ENCODE peak calls at places on chromosome 9, in five cellular contexts. One of them, this sample, is unnamed.

GRCh38 chr9:30628915-30629564 is 1755.4 kb upstream of the ACO1 start:
- DNase-seq in mucosa of descending colon: no peak
- DNase-seq in activated B cell treated with CpG ODN at 0.5 μM for 24 hours: no peak
- DNase-seq in foreskin keratinocyte: no peak
- DNase-seq in GM20000: no peak
- DNase-seq in this sample: no peak

GRCh38 chr9:128412120-128412790 is 8.4 kb upstream of the CERCAM start:
- DNase-seq in mucosa of descending colon: peak; percentile 45
- DNase-seq in activated B cell treated with CpG ODN at 0.5 μM for 24 hours: peak; percentile 27
- DNase-seq in foreskin keratinocyte: no peak
- DNase-seq in GM20000: peak; percentile 64
- DNase-seq in this sample: peak; percentile 87

GRCh38 chr9:106980551-106981101 is 117.7 kb downstream of the ZNF462 start:
- DNase-seq in mucosa of descending colon: no peak
- DNase-seq in activated B cell treated with CpG ODN at 0.5 μM for 24 hours: no peak
- DNase-seq in foreskin keratinocyte: no peak
- DNase-seq in GM20000: no peak
- DNase-seq in this sample: no peak

GRCh38 chr9:115035872-115036612 is 81.9 kb downstream of the TNC start:
- DNase-seq in mucosa of descending colon: no peak
- DNase-seq in activated B cell treated with CpG ODN at 0.5 μM for 24 hours: no peak
- DNase-seq in foreskin keratinocyte: peak; percentile 90
- DNase-seq in GM20000: peak; percentile 63
- DNase-seq in this sample: no peak

GRCh38 chr9:72352911-72353388 is 12.1 kb downstream of the ZFAND5 start:
- DNase-seq in mucosa of descending colon: no peak
- DNase-seq in activated B cell treated with CpG ODN at 0.5 μM for 24 hours: no peak
- DNase-seq in foreskin keratinocyte: no peak
- DNase-seq in GM20000: no peak
- DNase-seq in this sample: no peak

GRCh38 chr9:136268318-136268717 is 22.7 kb upstream of the QSOX2 start:
- DNase-seq in mucosa of descending colon: no peak
- DNase-seq in activated B cell treated with CpG ODN at 0.5 μM for 24 hours: no peak
- DNase-seq in foreskin keratinocyte: no peak
- DNase-seq in GM20000: no peak
- DNase-seq in this sample: no peak

GRCh38 chr9:447230-448025 is 232.8 kb downstream of the DOCK8 start:
- DNase-seq in mucosa of descending colon: no peak
- DNase-seq in activated B cell treated with CpG ODN at 0.5 μM for 24 hours: no peak
- DNase-seq in foreskin keratinocyte: peak; percentile 97
- DNase-seq in GM20000: peak; percentile 13
- DNase-seq in this sample: no peak

GRCh38 chr9:23587433-23587832 is 238.6 kb downstream of the ELAVL2 start:
- DNase-seq in mucosa of descending colon: no peak
- DNase-seq in activated B cell treated with CpG ODN at 0.5 μM for 24 hours: no peak
- DNase-seq in foreskin keratinocyte: no peak
- DNase-seq in GM20000: no peak
- DNase-seq in this sample: no peak

GRCh38 chr9:131654857-131655577 is 84.9 kb downstream of the RAPGEF1 start:
- DNase-seq in mucosa of descending colon: peak; percentile 59
- DNase-seq in activated B cell treated with CpG ODN at 0.5 μM for 24 hours: no peak
- DNase-seq in foreskin keratinocyte: no peak
- DNase-seq in GM20000: no peak
- DNase-seq in this sample: no peak

GRCh38 chr9:37290881-37291485 is 131.5 kb upstream of the GRHPR start:
- DNase-seq in mucosa of descending colon: no peak
- DNase-seq in activated B cell treated with CpG ODN at 0.5 μM for 24 hours: no peak
- DNase-seq in foreskin keratinocyte: peak; percentile 78
- DNase-seq in GM20000: peak; percentile 25
- DNase-seq in this sample: no peak

DNA sequence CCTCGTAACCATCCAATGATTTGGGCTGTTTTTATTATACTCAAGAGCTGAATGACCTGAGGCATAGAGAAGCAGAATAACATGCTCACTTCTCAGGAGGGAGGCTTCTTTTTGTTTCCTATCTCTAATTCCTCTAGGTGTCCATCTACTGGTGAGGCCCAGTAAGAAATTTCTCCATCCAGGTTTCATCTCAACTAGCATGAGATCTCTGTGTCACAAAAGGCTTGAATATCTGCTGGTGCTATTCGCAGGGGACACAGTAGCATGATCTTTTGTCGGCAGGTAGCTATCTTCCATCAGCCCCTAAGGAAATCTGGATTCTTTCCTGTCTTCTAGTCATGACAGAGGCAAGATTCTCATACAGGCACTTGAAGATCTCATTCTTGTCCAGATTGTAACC is 8.9 kb downstream of the IFNE start:
- DNase-seq in mucosa of descending colon: no peak
- DNase-seq in activated B cell treated with CpG ODN at 0.5 μM for 24 hours: no peak
- DNase-seq in foreskin keratinocyte: no peak
- DNase-seq in GM20000: no peak
- DNase-seq in this sample: no peak
- TF ChIP-seq CTCF in mucosa of descending colon: no peak
- TF ChIP-seq CTCF in activated B cell treated with CpG ODN at 0.5 μM for 24 hours: no peak
- TF ChIP-seq CTCF in foreskin keratinocyte: peak; percentile 20
- TF ChIP-seq CTCF in GM20000: no peak
- TF ChIP-seq CTCF in this sample: no peak

GRCh38 chr9:88661759-88662158 is 126.8 kb downstream of the NXNL2 start:
- DNase-seq in mucosa of descending colon: no peak
- DNase-seq in activated B cell treated with CpG ODN at 0.5 μM for 24 hours: no peak
- DNase-seq in foreskin keratinocyte: no peak
- DNase-seq in GM20000: no peak
- DNase-seq in this sample: no peak

GRCh38 chr9:88658311-88658822 is 123.4 kb downstream of the NXNL2 start:
- DNase-seq in mucosa of descending colon: no peak
- DNase-seq in activated B cell treated with CpG ODN at 0.5 μM for 24 hours: no peak
- DNase-seq in foreskin keratinocyte: peak; percentile 70
- DNase-seq in GM20000: no peak
- DNase-seq in this sample: no peak

GRCh38 chr9:88657893-88658292 is 122.9 kb downstream of the NXNL2 start:
- DNase-seq in mucosa of descending colon: no peak
- DNase-seq in activated B cell treated with CpG ODN at 0.5 μM for 24 hours: no peak
- DNase-seq in foreskin keratinocyte: no peak
- DNase-seq in GM20000: no peak
- DNase-seq in this sample: no peak

GRCh38 chr9:88659126-88659525 is 124.1 kb downstream of the NXNL2 start:
- DNase-seq in mucosa of descending colon: no peak
- DNase-seq in activated B cell treated with CpG ODN at 0.5 μM for 24 hours: no peak
- DNase-seq in foreskin keratinocyte: peak; percentile 92
- DNase-seq in GM20000: no peak
- DNase-seq in this sample: no peak

GRCh38 chr9:88660611-88661010 is 125.6 kb downstream of the NXNL2 start:
- DNase-seq in mucosa of descending colon: no peak
- DNase-seq in activated B cell treated with CpG ODN at 0.5 μM for 24 hours: no peak
- DNase-seq in foreskin keratinocyte: peak; percentile 42
- DNase-seq in GM20000: no peak
- DNase-seq in this sample: no peak
- TF ChIP-seq CTCF in mucosa of descending colon: no peak
- TF ChIP-seq CTCF in activated B cell treated with CpG ODN at 0.5 μM for 24 hours: no peak
- TF ChIP-seq CTCF in foreskin keratinocyte: peak; percentile 69
- TF ChIP-seq CTCF in GM20000: peak; percentile 17
- TF ChIP-seq CTCF in this sample: no peak

GRCh38 chr9:99241106-99241505 is 19.0 kb downstream of the SEC61B start:
- DNase-seq in mucosa of descending colon: no peak
- DNase-seq in activated B cell treated with CpG ODN at 0.5 μM for 24 hours: no peak
- DNase-seq in foreskin keratinocyte: no peak
- DNase-seq in GM20000: no peak
- DNase-seq in this sample: no peak
- TF ChIP-seq CTCF in mucosa of descending colon: no peak
- TF ChIP-seq CTCF in activated B cell treated with CpG ODN at 0.5 μM for 24 hours: no peak
- TF ChIP-seq CTCF in foreskin keratinocyte: peak; percentile 11
- TF ChIP-seq CTCF in GM20000: no peak
- TF ChIP-seq CTCF in this sample: no peak

GRCh38 chr9:123416171-123416570 is 60.2 kb downstream of the CRB2 start:
- DNase-seq in mucosa of descending colon: no peak
- DNase-seq in activated B cell treated with CpG ODN at 0.5 μM for 24 hours: no peak
- DNase-seq in foreskin keratinocyte: no peak
- DNase-seq in GM20000: no peak
- DNase-seq in this sample: no peak

GRCh38 chr9:123418052-123418430 is 62.0 kb downstream of the CRB2 start:
- DNase-seq in mucosa of descending colon: peak; percentile 4
- DNase-seq in activated B cell treated with CpG ODN at 0.5 μM for 24 hours: no peak
- DNase-seq in foreskin keratinocyte: no peak
- DNase-seq in GM20000: no peak
- DNase-seq in this sample: no peak

GRCh38 chr9:123419091-123419490 is 63.1 kb downstream of the CRB2 start:
- DNase-seq in mucosa of descending colon: peak; percentile 7
- DNase-seq in activated B cell treated with CpG ODN at 0.5 μM for 24 hours: no peak
- DNase-seq in foreskin keratinocyte: no peak
- DNase-seq in GM20000: no peak
- DNase-seq in this sample: no peak

GRCh38 chr9:123418506-123418905 is 62.5 kb downstream of the CRB2 start:
- DNase-seq in mucosa of descending colon: peak; percentile 8
- DNase-seq in activated B cell treated with CpG ODN at 0.5 μM for 24 hours: no peak
- DNase-seq in foreskin keratinocyte: no peak
- DNase-seq in GM20000: no peak
- DNase-seq in this sample: no peak

GRCh38 chr9:123417289-123418051 is 61.5 kb downstream of the CRB2 start:
- DNase-seq in mucosa of descending colon: no peak
- DNase-seq in activated B cell treated with CpG ODN at 0.5 μM for 24 hours: no peak
- DNase-seq in foreskin keratinocyte: no peak
- DNase-seq in GM20000: no peak
- DNase-seq in this sample: no peak
- TF ChIP-seq CTCF in mucosa of descending colon: no peak
- TF ChIP-seq CTCF in activated B cell treated with CpG ODN at 0.5 μM for 24 hours: no peak
- TF ChIP-seq CTCF in foreskin keratinocyte: no peak
- TF ChIP-seq CTCF in GM20000: no peak
- TF ChIP-seq CTCF in this sample: no peak

GRCh38 chr9:126204197-126204596 is 122.4 kb upstream of the MVB12B start:
- DNase-seq in mucosa of descending colon: no peak
- DNase-seq in activated B cell treated with CpG ODN at 0.5 μM for 24 hours: no peak
- DNase-seq in foreskin keratinocyte: no peak
- DNase-seq in GM20000: no peak
- DNase-seq in this sample: no peak

GRCh38 chr9:126204708-126205225 is 121.9 kb upstream of the MVB12B start:
- DNase-seq in mucosa of descending colon: no peak
- DNase-seq in activated B cell treated with CpG ODN at 0.5 μM for 24 hours: no peak
- DNase-seq in foreskin keratinocyte: no peak
- DNase-seq in GM20000: no peak
- DNase-seq in this sample: no peak

GRCh38 chr9:126206099-126206498 is 120.5 kb upstream of the MVB12B start:
- DNase-seq in mucosa of descending colon: no peak
- DNase-seq in activated B cell treated with CpG ODN at 0.5 μM for 24 hours: no peak
- DNase-seq in foreskin keratinocyte: no peak
- DNase-seq in GM20000: no peak
- DNase-seq in this sample: no peak

GRCh38 chr9:126205260-126205659 is 121.4 kb upstream of the MVB12B start:
- DNase-seq in mucosa of descending colon: no peak
- DNase-seq in activated B cell treated with CpG ODN at 0.5 μM for 24 hours: no peak
- DNase-seq in foreskin keratinocyte: no peak
- DNase-seq in GM20000: no peak
- DNase-seq in this sample: no peak

GRCh38 chr9:126203313-126203712 is 123.3 kb upstream of the MVB12B start:
- DNase-seq in mucosa of descending colon: no peak
- DNase-seq in activated B cell treated with CpG ODN at 0.5 μM for 24 hours: no peak
- DNase-seq in foreskin keratinocyte: no peak
- DNase-seq in GM20000: no peak
- DNase-seq in this sample: no peak
- TF ChIP-seq CTCF in mucosa of descending colon: no peak
- TF ChIP-seq CTCF in activated B cell treated with CpG ODN at 0.5 μM for 24 hours: no peak
- TF ChIP-seq CTCF in foreskin keratinocyte: peak; percentile 32
- TF ChIP-seq CTCF in GM20000: peak; percentile 10
- TF ChIP-seq CTCF in this sample: no peak

DNA sequence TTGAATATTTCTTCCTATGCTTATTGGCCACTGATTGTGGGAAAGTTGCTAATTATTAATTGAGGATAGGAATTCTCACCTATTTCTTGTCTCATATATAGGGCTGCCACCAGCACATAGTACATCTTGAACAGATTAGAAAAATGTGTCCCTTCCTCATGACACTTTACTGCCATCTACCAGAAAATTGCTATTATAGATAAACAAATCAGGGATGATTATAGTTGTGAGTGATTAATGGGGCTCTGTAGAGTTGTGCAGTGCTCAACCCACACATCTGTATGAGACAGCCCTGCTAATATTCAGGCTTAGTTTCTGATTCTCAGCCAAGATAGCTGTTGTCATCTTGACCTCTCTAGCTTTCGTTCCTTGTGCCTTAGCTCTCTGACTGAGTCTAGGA is 373.2 kb downstream of the TLE4 start:
- DNase-seq in mucosa of descending colon: no peak
- DNase-seq in activated B cell treated with CpG ODN at 0.5 μM for 24 hours: no peak
- DNase-seq in foreskin keratinocyte: no peak
- DNase-seq in GM20000: no peak
- DNase-seq in this sample: no peak
- TF ChIP-seq CTCF in mucosa of descending colon: no peak
- TF ChIP-seq CTCF in activated B cell treated with CpG ODN at 0.5 μM for 24 hours: no peak
- TF ChIP-seq CTCF in foreskin keratinocyte: no peak
- TF ChIP-seq CTCF in GM20000: no peak
- TF ChIP-seq CTCF in this sample: no peak

DNA sequence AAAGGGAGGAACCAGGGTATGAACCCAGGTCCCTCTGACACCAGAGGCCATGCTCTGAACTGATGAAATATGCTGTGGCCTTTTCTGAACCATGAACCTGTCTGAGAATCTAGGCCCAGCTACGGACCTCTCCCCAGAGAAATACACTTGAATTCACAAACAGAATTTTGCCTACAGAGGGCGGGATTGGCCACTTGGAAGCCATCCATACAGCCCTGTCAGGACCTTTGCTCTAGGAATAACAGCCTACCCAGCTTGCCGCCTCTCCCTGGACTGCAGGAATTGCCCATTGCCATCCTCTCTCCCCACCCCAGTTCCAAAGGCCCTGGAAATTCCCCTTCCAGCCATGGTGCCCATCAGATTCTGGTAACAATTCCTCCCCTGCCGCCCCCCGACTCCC is 26.6 kb downstream of the MORN5 start:
- DNase-seq in mucosa of descending colon: peak; percentile 50
- DNase-seq in activated B cell treated with CpG ODN at 0.5 μM for 24 hours: no peak
- DNase-seq in foreskin keratinocyte: no peak
- DNase-seq in GM20000: no peak
- DNase-seq in this sample: no peak
- TF ChIP-seq CTCF in mucosa of descending colon: no peak
- TF ChIP-seq CTCF in activated B cell treated with CpG ODN at 0.5 μM for 24 hours: no peak
- TF ChIP-seq CTCF in foreskin keratinocyte: no peak
- TF ChIP-seq CTCF in GM20000: no peak
- TF ChIP-seq CTCF in this sample: no peak

This sample was measured in mesothelial cell of epicardium.